ENCODE peak calls at places on chromosomes 16 and 17, in eight cellular contexts. T, Z, H, P, O, Q, K and R are unnamed samples.

GRCh38 chr17:28726396-28726911 is 421 bp upstream of the TLCD1 start:
- DNase-seq in O (no peak), T (peak), P (peak), H (no peak), K (no peak), Q (peak), Z (peak), R (peak)

GRCh38 chr17:16491131-16491702 is 776 bp downstream of the LRRC75A start:
- DNase-seq in O (no peak), T (peak), P (no peak), K (no peak), Q (no peak), H (no peak), Z (no peak), R (no peak)

GRCh38 chr17:78717431-78717980 is 64.6 kb downstream of the CYTH1 start:
- DNase-seq in T (no peak), Z (peak), O (peak), P (no peak), Q (no peak), H (peak), K (peak), R (peak)

GRCh38 chr17:48549909-48550308 is 5.0 kb upstream of the HOXB2 start:
- DNase-seq in Z (no peak), P (no peak), K (no peak), Q (no peak), T (no peak), H (no peak), O (peak), R (peak)

GRCh38 chr17:17919169-17920107 is 52.8 kb downstream of the TOM1L2 start:
- DNase-seq in Q (peak), Z (peak), K (peak), O (peak), T (peak), H (peak), P (peak), R (peak)

GRCh38 chr16:57151369-57151768 is 34.5 kb downstream of the PSME3IP1 start:
- DNase-seq in T (no peak), Z (no peak), O (no peak), K (no peak), P (peak), Q (no peak), H (no peak), R (no peak)

GRCh38 chr17:30172560-30172959 is 55.9 kb downstream of the NSRP1 start:
- DNase-seq in P (no peak), K (no peak), Q (no peak), Z (no peak), T (no peak), H (no peak), O (no peak), R (no peak)

GRCh38 chr16:81987706-81988105 is 23.6 kb downstream of the SDR42E1 start:
- DNase-seq in Q (no peak), Z (no peak), T (no peak), P (no peak), K (no peak), H (no peak), O (no peak), R (no peak)